ENCODE peak calls at places on chromosomes 1 and 21, in six cellular contexts. Q is Caco-2, D is tibial nerve, F is DND-41, E is suprapubic skin, T is OCI-LY7. L is an unnamed sample.
A peak's percentile ranks its signal among the peaks of the same experiment; 100 is the strongest.

GRCh38 chr1:80066060-80066459 is 1059.5 kb upstream of the ADGRL4 start:
- DNase-seq in E (no peak), D (no peak), T (no peak), Q (no peak), F (no peak), L (no peak)

GRCh38 chr1:54002544-54003248 is 15.3 kb downstream of the LDLRAD1 start:
- DNase-seq in E (peak; percentile 49), D (no peak), Q (no peak), T (no peak), F (no peak), L (no peak)

GRCh38 chr1:224592636-224593579 is 23.2 kb upstream of the CNIH3 start:
- DNase-seq in D (no peak), F (peak; percentile 39), E (no peak), Q (no peak), T (peak; percentile 40), L (peak; percentile 63)

GRCh38 chr1:53130878-53131589 is 11.4 kb downstream of the SLC1A7 start:
- DNase-seq in D (no peak), F (no peak), E (peak; percentile 48), T (no peak), Q (no peak), L (no peak)

GRCh38 chr1:90761781-90762589 is 44.9 kb upstream of the BARHL2 start:
- DNase-seq in T (no peak), E (no peak), F (no peak), D (no peak), Q (no peak), L (no peak)

GRCh38 chr1:110605901-110606783 is at the start of gene KCNA2:
- DNase-seq in Q (no peak), D (no peak), T (no peak), F (no peak), E (peak; percentile 69), L (peak; percentile 8)

GRCh38 chr1:116710326-116711060 is 43.0 kb upstream of the IGSF3 start:
- DNase-seq in Q (no peak), F (no peak), T (no peak), E (no peak), D (no peak), L (no peak)

GRCh38 chr21:22855581-22855980 is 1857.4 kb downstream of the NCAM2 start:
- DNase-seq in Q (no peak), T (no peak), F (no peak), E (no peak), D (no peak), L (peak; percentile 88)

GRCh38 chr1:222769181-222769580 is 32.2 kb downstream of the FAM177B start:
- DNase-seq in Q (no peak), D (no peak), E (no peak), F (no peak), T (peak; percentile 30), L (no peak)

GRCh38 chr1:77371396-77371795 is 89.6 kb downstream of the AK5 start:
- DNase-seq in D (no peak), E (no peak), T (no peak), F (no peak), Q (no peak), L (no peak)

GRCh38 chr1:185560760-185561159 is 173.4 kb upstream of the HMCN1 start:
- DNase-seq in E (no peak), D (no peak), T (no peak), F (no peak), Q (no peak), L (no peak)
- H3K4me3 ChIP-seq in E (no peak overlapping the region), D (no peak overlapping the region), T (no peak overlapping the region), F (no peak overlapping the region), Q (no peak overlapping the region), L (no peak overlapping the region)

DNA sequence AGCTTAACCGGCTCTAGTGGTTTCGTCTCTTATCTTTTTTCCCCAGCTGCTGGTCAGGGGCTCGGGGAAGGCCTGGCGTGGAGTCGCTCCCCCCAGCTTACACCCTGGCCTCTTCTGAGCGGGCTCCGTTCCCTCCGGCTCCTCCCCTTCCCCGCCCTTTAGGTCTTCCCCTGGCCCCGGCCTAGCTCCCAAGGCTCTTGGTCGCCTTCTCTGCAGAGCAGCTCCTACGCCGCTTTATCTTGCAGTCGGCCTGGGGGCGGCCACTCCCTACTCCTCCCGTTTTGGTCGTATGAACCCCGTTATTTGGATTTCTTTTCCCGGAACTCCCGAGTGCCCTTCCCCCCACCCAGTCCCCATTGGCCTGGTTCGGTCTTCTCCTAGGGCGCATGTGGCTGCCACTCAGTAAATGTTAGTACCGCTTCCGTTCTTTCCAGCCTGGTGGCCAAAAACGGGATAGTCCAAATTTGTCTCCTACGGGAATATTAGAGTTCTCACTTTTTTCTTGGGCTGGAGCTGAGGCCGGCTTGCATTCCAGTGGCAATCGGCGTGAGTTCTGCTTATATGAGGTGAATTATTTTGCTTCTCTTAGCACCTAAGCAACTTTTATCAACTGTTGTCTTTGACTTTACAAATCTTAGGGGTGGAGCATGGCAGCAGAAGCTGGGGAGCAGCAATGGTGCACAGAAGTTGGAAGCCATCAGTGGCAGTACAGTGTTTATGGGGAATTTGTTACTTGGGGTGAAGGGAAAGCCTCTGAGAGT is 474 bp downstream of the THRAP3 start:
- DNase-seq in E (peak; percentile 92), T (no peak), Q (peak; percentile 78), F (no peak), D (peak; percentile 80), L (peak; percentile 76)
- TF ChIP-seq CTCF in E (peak; percentile 71), T (peak; percentile 41), Q (peak; percentile 6), F (peak; percentile 51), D (no peak), L (peak; percentile 43)

DNA sequence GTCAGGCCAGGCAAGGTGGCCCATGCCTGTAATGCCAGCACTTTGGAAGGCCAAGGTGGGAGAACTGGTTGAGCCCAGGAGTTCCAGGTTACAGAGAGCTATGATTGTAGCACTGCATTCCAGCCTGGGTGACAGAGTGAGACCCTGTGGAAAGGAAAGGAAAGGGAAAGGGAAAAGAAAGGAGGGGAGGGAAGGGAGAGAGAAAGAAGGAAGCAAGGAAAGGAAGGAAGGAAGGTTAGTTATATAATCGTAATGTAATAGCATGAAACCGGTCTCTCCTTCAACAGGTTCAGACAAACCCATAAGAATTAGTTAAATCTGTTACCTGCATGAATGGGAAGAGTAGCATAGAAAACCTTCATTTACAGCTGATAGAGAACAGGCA is 1.2 kb upstream of the PAQR7 start:
- DNase-seq in E (no peak), T (no peak), D (no peak), Q (no peak), F (no peak), L (no peak)
- H3K36me3 ChIP-seq in E (no peaks in the 10 kb centered on the region), T (no peaks in the 10 kb centered on the region), D (no peaks in the 10 kb centered on the region), Q (no peaks in the 10 kb centered on the region), F (no peaks in the 10 kb centered on the region), L (no peaks in the 10 kb centered on the region)

GRCh38 chr1:100722211-100722610 is 2.7 kb downstream of the VCAM1 start:
- DNase-seq in D (no peak), T (no peak), Q (no peak), E (no peak), F (no peak), L (no peak)
- H3K4me3 ChIP-seq in D (no peak overlapping the region), T (no peak overlapping the region), Q (no peak overlapping the region), E (peak overlapping the region; percentile 16), F (no peak overlapping the region), L (no peak overlapping the region)

GRCh38 chr1:158554352-158554751 is at the start of gene OR6Y1:
- DNase-seq in F (no peak), D (no peak), T (no peak), Q (no peak), E (no peak), L (no peak)

GRCh38 chr1:158547533-158547932 is 6.7 kb downstream of the OR6Y1 start:
- DNase-seq in E (no peak), T (no peak), Q (no peak), D (no peak), F (no peak), L (no peak)

DNA sequence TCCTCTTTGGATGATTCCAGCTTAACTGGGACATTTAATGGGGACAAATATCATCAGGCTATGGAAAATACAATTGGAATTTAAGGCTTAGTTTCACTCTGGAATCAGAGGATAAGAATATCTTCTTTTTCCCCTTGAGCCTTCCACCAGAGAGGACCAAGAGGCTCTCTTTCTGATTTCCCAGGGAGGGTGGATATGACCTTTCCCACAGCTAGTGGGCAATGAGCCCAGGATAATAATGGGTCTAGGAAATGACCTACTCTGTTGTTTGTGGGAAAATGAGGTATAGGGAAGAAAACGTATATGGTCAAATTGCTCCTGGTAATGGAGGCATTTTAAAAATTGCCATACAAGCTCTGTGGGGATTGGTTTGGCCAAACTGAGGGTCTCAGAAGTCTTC is 1.9 kb downstream of the OR6Y1 start:
- DNase-seq in T (no peak), Q (no peak), F (no peak), E (no peak), D (no peak), L (no peak)
- TF ChIP-seq CTCF in T (no peak), Q (no peak), F (no peak), E (no peak), D (no peak), L (no peak)

L was measured in bronchial epithelial cell.